ENCODE peak calls at places on chromosomes 1 and 21, in five cellular contexts. X is A549, Q is glomerular endothelial cell, P is Daoy, D is NCI-H2081. T is an unnamed sample.

GRCh38 chr1:45230537-45230936 is 24.1 kb upstream of the ZSWIM5 start:
- DNase-seq in X (no peak), Q (no peak), P (no peak), D (no peak), T (no peak)

GRCh38 chr21:36747815-36748381 is 49.0 kb downstream of the SIM2 start:
- DNase-seq in X (no peak), Q (no peak), P (peak), D (peak), T (no peak)

GRCh38 chr1:228867951-228868730 is 132.9 kb downstream of the RHOU start:
- DNase-seq in X (no peak), Q (no peak), P (no peak), D (peak), T (peak)

GRCh38 chr1:203547771-203548421 is 53.9 kb downstream of the OPTC start:
- DNase-seq in X (no peak), Q (no peak), P (no peak), D (no peak), T (no peak)

GRCh38 chr1:30887485-30888315 is 20.9 kb downstream of the SDC3 start:
- DNase-seq in X (no peak), Q (no peak), P (peak), D (no peak), T (no peak)

GRCh38 chr1:154820646-154821045 is 49.4 kb downstream of the KCNN3 start:
- DNase-seq in X (no peak), Q (no peak), P (no peak), D (no peak), T (no peak)

GRCh38 chr1:8816831-8817412 is 518 bp downstream of the RERE start:
- DNase-seq in X (no peak), Q (no peak), P (peak), D (no peak), T (no peak)

GRCh38 chr1:9239622-9240401 is 5.2 kb downstream of the H6PD start:
- DNase-seq in X (no peak), Q (no peak), P (peak), D (no peak), T (peak)

GRCh38 chr1:46411010-46411405 is 16.9 kb downstream of the FAAH start:
- DNase-seq in X (no peak), Q (no peak), P (no peak), D (no peak), T (no peak)

GRCh38 chr1:150928286-150928685 is 2.1 kb downstream of the SETDB1 start:
- DNase-seq in X (no peak), Q (no peak), P (no peak), D (no peak), T (no peak)

GRCh38 chr1:110207831-110208230 is 2.3 kb upstream of the KCNC4 start:
- DNase-seq in X (peak), Q (no peak), P (peak), D (peak), T (no peak)

T was measured in esophagus muscularis mucosa.